ENCODE peak calls at places on chromosome 21, in seven cellular contexts. R is IMR-90, U is mesendoderm, V is neuronal stem cell, S is H9, T is mesenchymal stem cell, X is H1. A is an unnamed sample.

GRCh38 chr21:34771512-34772028 is 102.8 kb downstream of the CLIC6 start:
- DNase-seq in R (peak), U (peak), V (no peak), S (no peak), T (peak), X (peak), A (peak)

GRCh38 chr21:42550817-42551216 is 37.2 kb downstream of the SLC37A1 start:
- DNase-seq in R (no peak), U (no peak), V (no peak), S (no peak), T (no peak), X (no peak), A (peak)

GRCh38 chr21:34074283-34075098 is 1.1 kb downstream of the MRPS6 start:
- DNase-seq in R (no peak), U (peak), V (no peak), S (no peak), T (peak), X (peak), A (peak)

GRCh38 chr21:17492415-17493168 is 20.3 kb upstream of the CXADR start:
- DNase-seq in R (no peak), U (peak), V (no peak), S (no peak), T (no peak), X (no peak), A (no peak)

GRCh38 chr21:45036630-45037029 is 37.8 kb upstream of the ADARB1 start:
- DNase-seq in R (no peak), U (no peak), V (no peak), S (no peak), T (no peak), X (no peak), A (no peak)

GRCh38 chr21:17554619-17555472 is 42.0 kb downstream of the CXADR start:
- DNase-seq in R (peak), U (peak), V (peak), S (no peak), T (no peak), X (no peak), A (peak)

GRCh38 chr21:38170283-38170682 is 86.5 kb upstream of the KCNJ15 start:
- DNase-seq in R (peak), U (peak), V (no peak), S (peak), T (peak), X (peak), A (peak)

GRCh38 chr21:38244885-38245869 is 11.6 kb upstream of the KCNJ15 start:
- DNase-seq in R (peak), U (no peak), V (no peak), S (no peak), T (peak), X (no peak), A (peak)

GRCh38 chr21:37921091-37921490 is 4.8 kb upstream of the KCNJ6 start:
- DNase-seq in R (peak), U (no peak), V (no peak), S (no peak), T (no peak), X (no peak), A (peak)

GRCh38 chr21:32994305-32994704 is 31.4 kb upstream of the OLIG2 start:
- DNase-seq in R (peak), U (peak), V (no peak), S (no peak), T (peak), X (no peak), A (peak)

GRCh38 chr21:33268392-33268735 is 2.2 kb downstream of the IL10RB start:
- DNase-seq in R (no peak), U (no peak), V (no peak), S (no peak), T (no peak), X (no peak), A (no peak)

GRCh38 chr21:9758888-9759287 is 762.5 kb upstream of the TPTE start:
- DNase-seq in R (no peak), U (no peak), V (no peak), S (no peak), T (no peak), X (no peak), A (no peak)

GRCh38 chr21:38306407-38306806 is 49.6 kb downstream of the KCNJ15 start:
- DNase-seq in R (peak), U (no peak), V (no peak), S (no peak), T (no peak), X (no peak), A (no peak)

GRCh38 chr21:16713331-16714114 is 799.3 kb upstream of the CXADR start:
- DNase-seq in R (peak), U (no peak), V (no peak), S (no peak), T (no peak), X (no peak), A (no peak)

DNA sequence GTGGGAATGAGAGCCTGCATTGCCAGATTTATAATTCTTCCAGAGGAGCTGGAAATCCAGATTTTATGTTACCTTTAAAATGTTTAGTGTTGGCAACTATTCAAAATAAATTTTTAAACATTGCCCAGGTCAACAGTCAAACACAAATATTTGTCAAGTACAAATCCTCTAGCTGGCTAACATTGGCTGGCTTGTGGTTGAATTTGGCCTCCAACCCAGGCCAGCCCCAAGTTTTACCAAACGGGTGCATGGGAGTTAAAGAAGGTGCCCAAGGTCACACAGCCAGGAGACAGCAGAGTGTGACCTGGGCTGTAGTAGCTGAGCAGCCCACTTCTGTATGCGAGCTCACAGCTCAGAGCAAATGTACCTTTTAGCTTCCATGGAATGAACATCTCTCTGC is 240.6 kb downstream of the DSCAM start:
- DNase-seq in R (no peak), U (no peak), V (no peak), S (no peak), T (no peak), X (no peak), A (no peak)
- H2BK5ac ChIP-seq in R (no peak), U (no peak), V (no peak), S (no peak), T (no peak), X (no peak), A (no peak)

GRCh38 chr21:39330001-39330400 is 16.6 kb upstream of the BRWD1 start:
- DNase-seq in R (no peak), U (no peak), V (no peak), S (no peak), T (no peak), X (no peak), A (no peak)
- H2BK5ac ChIP-seq in R (no peak), U (no peak), V (no peak), S (no peak), T (no peak), X (no peak), A (no peak)

GRCh38 chr21:36888466-36888865 is 78.0 kb downstream of the HLCS start:
- DNase-seq in R (no peak), U (no peak), V (no peak), S (no peak), T (no peak), X (no peak), A (no peak)
- H2BK5ac ChIP-seq in R (no peak), U (no peak), V (no peak), S (no peak), T (no peak), X (no peak), A (no peak)

DNA sequence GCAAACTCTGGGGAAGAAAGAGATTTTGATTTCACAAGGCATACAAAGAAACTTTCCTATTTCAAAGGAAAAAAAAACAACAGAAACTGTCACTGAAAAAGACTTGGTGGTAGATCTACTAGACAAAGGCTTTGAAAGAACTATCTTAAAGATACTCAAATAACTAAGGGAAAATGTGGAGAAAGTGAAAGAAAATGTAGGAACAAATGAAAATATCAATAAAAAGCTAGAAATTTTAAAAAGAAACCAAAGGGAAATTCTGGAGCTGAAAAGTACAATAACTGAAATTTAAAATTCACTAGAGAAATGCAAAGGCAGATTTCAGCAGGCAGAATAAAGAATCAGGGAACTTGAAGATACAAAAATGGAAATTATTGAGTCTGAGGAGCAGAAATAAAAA is 6.2 kb downstream of the COL6A2 start:
- DNase-seq in R (no peak), U (no peak), V (no peak), S (no peak), T (no peak), X (no peak), A (no peak)
- H2BK5ac ChIP-seq in R (no peak), U (no peak), V (no peak), S (no peak), T (no peak), X (no peak), A (no peak)

GRCh38 chr21:26136686-26137085 is 33.9 kb downstream of the APP start:
- DNase-seq in R (no peak), U (no peak), V (no peak), S (no peak), T (no peak), X (no peak), A (no peak)

GRCh38 chr21:26135520-26135919 is 35.0 kb downstream of the APP start:
- DNase-seq in R (no peak), U (peak), V (no peak), S (no peak), T (no peak), X (no peak), A (no peak)

GRCh38 chr21:26138615-26139257 is 31.8 kb downstream of the APP start:
- DNase-seq in R (no peak), U (no peak), V (no peak), S (no peak), T (peak), X (no peak), A (no peak)

GRCh38 chr21:26140185-26140584 is 30.4 kb downstream of the APP start:
- DNase-seq in R (peak), U (peak), V (no peak), S (no peak), T (peak), X (no peak), A (no peak)

DNA sequence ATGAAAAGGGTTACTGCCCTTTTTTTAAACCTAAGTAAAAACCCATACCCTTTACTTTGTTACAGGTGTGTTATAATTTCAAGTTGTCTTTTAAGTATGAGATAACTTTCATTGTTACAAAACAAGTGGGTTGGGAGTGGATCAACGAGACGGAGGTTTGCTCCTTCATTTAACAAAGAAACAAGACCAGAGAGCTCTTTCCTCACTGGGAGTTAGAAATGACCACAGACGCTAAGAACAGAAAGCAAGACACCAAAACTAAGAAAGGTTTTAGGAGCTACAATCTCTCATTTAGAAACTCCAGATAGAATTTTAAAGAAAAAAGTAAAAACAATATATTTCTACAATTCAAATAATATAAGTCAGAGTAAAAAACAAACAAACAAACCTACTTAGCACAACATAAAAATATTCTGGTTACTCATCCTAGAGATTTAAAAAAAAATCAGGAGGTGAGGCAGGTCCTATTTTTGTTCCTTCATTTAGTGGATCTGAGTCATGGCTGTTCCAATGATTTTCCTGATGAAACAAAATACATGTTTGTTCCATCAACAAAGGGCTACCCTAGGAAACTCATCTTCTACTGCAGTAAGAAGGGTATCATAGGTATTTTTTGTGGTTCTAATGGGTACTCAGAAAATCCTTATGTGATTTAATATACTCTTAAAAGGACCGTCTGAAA is 33.0 kb downstream of the APP start:
- DNase-seq in R (no peak), U (no peak), V (no peak), S (no peak), T (peak), X (no peak), A (no peak)
- H2BK5ac ChIP-seq in R (peak), U (no peak), V (no peak), S (no peak), T (no peak), X (no peak), A (no peak)

DNA sequence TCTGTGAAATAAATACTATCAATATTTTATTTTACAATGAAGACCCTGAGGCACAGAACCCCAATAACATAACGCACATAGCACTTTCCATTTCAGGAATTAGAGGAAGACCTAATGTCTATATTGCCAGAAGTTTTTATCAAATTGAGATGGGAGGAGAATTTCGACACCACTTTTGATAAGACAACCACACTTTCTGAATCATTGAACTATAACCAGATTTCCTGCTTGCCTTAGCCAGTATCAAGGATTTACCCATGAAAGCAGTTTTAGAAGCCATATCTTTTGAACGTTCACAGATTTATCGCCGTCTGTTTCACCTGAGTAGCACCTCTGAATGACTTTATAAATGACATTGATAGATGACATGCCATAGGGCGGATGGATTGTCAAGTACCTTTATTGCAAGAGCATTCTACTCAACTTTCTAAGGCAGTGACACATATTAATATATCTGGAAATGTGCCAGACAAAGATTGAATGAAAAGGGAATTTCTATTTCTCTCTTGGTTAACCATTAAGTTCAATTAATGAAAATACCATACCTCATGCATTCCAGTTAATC is 768.4 kb downstream of the LTN1 start:
- DNase-seq in R (no peak), U (no peak), V (no peak), S (no peak), T (no peak), X (no peak), A (no peak)
- H2BK5ac ChIP-seq in R (no peak), U (no peak), V (no peak), S (no peak), T (no peak), X (no peak), A (no peak)

DNA sequence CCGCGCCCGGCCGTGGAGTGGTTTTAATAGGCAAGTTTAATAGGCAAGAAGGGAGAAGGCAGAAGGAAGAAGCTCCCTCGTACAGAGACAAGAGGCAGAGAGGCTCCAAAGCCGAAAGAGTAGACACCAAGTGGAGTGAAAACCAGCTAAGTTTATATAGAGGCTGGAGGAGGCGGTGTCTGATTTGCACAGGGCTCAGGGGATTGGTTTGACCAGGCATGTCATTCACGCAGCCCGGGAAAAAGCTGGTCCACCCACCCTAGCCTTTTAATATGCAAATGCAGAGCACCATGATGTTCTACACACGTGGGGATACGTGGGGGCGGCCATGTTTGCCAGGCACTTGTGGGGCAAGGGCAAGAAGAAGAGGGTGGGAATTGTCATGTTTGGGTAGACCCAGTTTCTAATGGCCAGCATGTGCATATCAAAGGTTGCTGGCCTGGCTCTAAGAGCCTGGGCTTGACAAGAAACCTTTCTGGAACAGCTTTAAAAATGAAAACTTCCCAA is 18.0 kb upstream of the SOD1 start:
- DNase-seq in R (no peak), U (no peak), V (no peak), S (no peak), T (no peak), X (no peak), A (peak)
- H2BK5ac ChIP-seq in R (no peak), U (no peak), V (no peak), S (no peak), T (no peak), X (no peak), A (no peak)